ENCODE peak calls at places on chromosome 9, in four cellular contexts. One of them, this sample, is unnamed.

GRCh38 chr9:106106396-106106795 is 412.1 kb downstream of the TMEM38B start:
- DNase-seq in GM06990: no peak
- DNase-seq in fibroblast of the aortic adventitia: no peak
- DNase-seq in cardiac fibroblast: no peak
- DNase-seq in this sample: no peak

GRCh38 chr9:76560481-76560891 is 101.5 kb downstream of the GCNT1 start:
- DNase-seq in fibroblast of the aortic adventitia: peak
- DNase-seq in cardiac fibroblast: peak
- DNase-seq in GM06990: no peak
- DNase-seq in this sample: peak

GRCh38 chr9:73210886-73211285 is 59.2 kb downstream of the ANXA1 start:
- DNase-seq in GM06990: no peak
- DNase-seq in fibroblast of the aortic adventitia: no peak
- DNase-seq in cardiac fibroblast: no peak
- DNase-seq in this sample: no peak

GRCh38 chr9:136312436-136312835 is 8.5 kb upstream of the CCDC187 start:
- DNase-seq in GM06990: no peak
- DNase-seq in cardiac fibroblast: peak
- DNase-seq in fibroblast of the aortic adventitia: peak
- DNase-seq in this sample: peak

GRCh38 chr9:131668439-131669233 is 71.2 kb downstream of the RAPGEF1 start:
- DNase-seq in GM06990: peak
- DNase-seq in fibroblast of the aortic adventitia: peak
- DNase-seq in cardiac fibroblast: peak
- DNase-seq in this sample: peak

GRCh38 chr9:112505607-112506006 is 19.0 kb downstream of the KIAA1958 start:
- DNase-seq in cardiac fibroblast: no peak
- DNase-seq in fibroblast of the aortic adventitia: no peak
- DNase-seq in GM06990: no peak
- DNase-seq in this sample: no peak

GRCh38 chr9:20319641-20320337 is 302.5 kb downstream of the MLLT3 start:
- DNase-seq in GM06990: no peak
- DNase-seq in fibroblast of the aortic adventitia: peak
- DNase-seq in cardiac fibroblast: peak
- DNase-seq in this sample: peak

GRCh38 chr9:117644607-117645244 is 59.5 kb upstream of the TLR4 start:
- DNase-seq in GM06990: peak
- DNase-seq in cardiac fibroblast: peak
- DNase-seq in fibroblast of the aortic adventitia: peak
- DNase-seq in this sample: peak

GRCh38 chr9:133712221-133713100 is 25.7 kb downstream of the SARDH start:
- DNase-seq in fibroblast of the aortic adventitia: no peak
- DNase-seq in GM06990: no peak
- DNase-seq in cardiac fibroblast: no peak
- DNase-seq in this sample: no peak

GRCh38 chr9:34343605-34344004 is 14.2 kb downstream of the NUDT2 start:
- DNase-seq in fibroblast of the aortic adventitia: no peak
- DNase-seq in GM06990: no peak
- DNase-seq in cardiac fibroblast: no peak
- DNase-seq in this sample: no peak

GRCh38 chr9:127078988-127079387 is 43.4 kb downstream of the ANGPTL2 start:
- DNase-seq in GM06990: no peak
- DNase-seq in cardiac fibroblast: no peak
- DNase-seq in fibroblast of the aortic adventitia: no peak
- DNase-seq in this sample: no peak

GRCh38 chr9:72952914-72953313 is at the start of gene ALDH1A1:
- DNase-seq in GM06990: no peak
- DNase-seq in fibroblast of the aortic adventitia: peak
- DNase-seq in cardiac fibroblast: no peak
- DNase-seq in this sample: no peak

GRCh38 chr9:107266624-107267369 is 16.3 kb upstream of the RAD23B start:
- DNase-seq in cardiac fibroblast: no peak
- DNase-seq in GM06990: no peak
- DNase-seq in fibroblast of the aortic adventitia: no peak
- DNase-seq in this sample: no peak

GRCh38 chr9:36598281-36598680 is 25.6 kb downstream of the MELK start:
- DNase-seq in fibroblast of the aortic adventitia: peak
- DNase-seq in cardiac fibroblast: peak
- DNase-seq in GM06990: no peak
- DNase-seq in this sample: no peak

GRCh38 chr9:76456202-76456926 is 2.6 kb upstream of the GCNT1 start:
- DNase-seq in cardiac fibroblast: peak
- DNase-seq in GM06990: peak
- DNase-seq in fibroblast of the aortic adventitia: peak
- DNase-seq in this sample: peak

GRCh38 chr9:124270504-124271335 is 13.0 kb downstream of the NEK6 start:
- DNase-seq in fibroblast of the aortic adventitia: peak
- DNase-seq in cardiac fibroblast: no peak
- DNase-seq in GM06990: no peak
- DNase-seq in this sample: no peak

GRCh38 chr9:115733318-115733717 is 420.3 kb upstream of the PAPPA start:
- DNase-seq in GM06990: no peak
- DNase-seq in cardiac fibroblast: no peak
- DNase-seq in fibroblast of the aortic adventitia: peak
- DNase-seq in this sample: no peak

GRCh38 chr9:117795271-117795670 is 91.1 kb downstream of the TLR4 start:
- DNase-seq in GM06990: no peak
- DNase-seq in cardiac fibroblast: peak
- DNase-seq in fibroblast of the aortic adventitia: no peak
- DNase-seq in this sample: no peak

GRCh38 chr9:91211414-91211813 is 150.3 kb downstream of the AUH start:
- DNase-seq in GM06990: no peak
- DNase-seq in cardiac fibroblast: no peak
- DNase-seq in fibroblast of the aortic adventitia: no peak
- DNase-seq in this sample: no peak

GRCh38 chr9:6354072-6354686 is 26.0 kb downstream of the TPD52L3 start:
- DNase-seq in GM06990: peak
- DNase-seq in cardiac fibroblast: peak
- DNase-seq in fibroblast of the aortic adventitia: peak
- DNase-seq in this sample: peak

GRCh38 chr9:136881691-136882108 is 4.6 kb upstream of the TRAF2 start:
- DNase-seq in GM06990: peak
- DNase-seq in cardiac fibroblast: no peak
- DNase-seq in fibroblast of the aortic adventitia: peak
- DNase-seq in this sample: peak

GRCh38 chr9:71648453-71648852 is 119.9 kb downstream of the CEMIP2 start:
- DNase-seq in fibroblast of the aortic adventitia: no peak
- DNase-seq in GM06990: no peak
- DNase-seq in cardiac fibroblast: no peak
- DNase-seq in this sample: no peak

GRCh38 chr9:86096382-86096781 is 3.0 kb downstream of the GOLM1 start:
- DNase-seq in GM06990: no peak
- DNase-seq in fibroblast of the aortic adventitia: peak
- DNase-seq in cardiac fibroblast: peak
- DNase-seq in this sample: peak

GRCh38 chr9:69149321-69149807 is 24.7 kb upstream of the TJP2 start:
- DNase-seq in cardiac fibroblast: peak
- DNase-seq in GM06990: no peak
- DNase-seq in fibroblast of the aortic adventitia: peak
- DNase-seq in this sample: peak

GRCh38 chr9:19429590-19429989 is 20.8 kb downstream of the ACER2 start:
- DNase-seq in cardiac fibroblast: no peak
- DNase-seq in fibroblast of the aortic adventitia: peak
- DNase-seq in GM06990: no peak
- DNase-seq in this sample: peak

GRCh38 chr9:94859226-94859625 is 132.7 kb downstream of the AOPEP start:
- DNase-seq in GM06990: no peak
- DNase-seq in cardiac fibroblast: no peak
- DNase-seq in fibroblast of the aortic adventitia: no peak
- DNase-seq in this sample: no peak

GRCh38 chr9:2764371-2764770 is 47.1 kb downstream of the KCNV2 start:
- DNase-seq in fibroblast of the aortic adventitia: no peak
- DNase-seq in GM06990: no peak
- DNase-seq in cardiac fibroblast: no peak
- DNase-seq in this sample: peak

GRCh38 chr9:122403381-122404002 is 32.7 kb downstream of the PTGS1 start:
- DNase-seq in cardiac fibroblast: peak
- DNase-seq in fibroblast of the aortic adventitia: peak
- DNase-seq in GM06990: no peak
- DNase-seq in this sample: no peak

GRCh38 chr9:6557883-6558282 is 87.6 kb downstream of the GLDC start:
- DNase-seq in fibroblast of the aortic adventitia: no peak
- DNase-seq in GM06990: no peak
- DNase-seq in cardiac fibroblast: no peak
- DNase-seq in this sample: peak

GRCh38 chr9:82115900-82116299 is 127.3 kb downstream of the SPATA31D1 start:
- DNase-seq in fibroblast of the aortic adventitia: no peak
- DNase-seq in GM06990: no peak
- DNase-seq in cardiac fibroblast: no peak
- DNase-seq in this sample: no peak

GRCh38 chr9:4550777-4551476 is 60.7 kb downstream of the SLC1A1 start:
- DNase-seq in fibroblast of the aortic adventitia: peak
- DNase-seq in cardiac fibroblast: peak
- DNase-seq in GM06990: no peak
- DNase-seq in this sample: no peak

GRCh38 chr9:534886-535285 is 306.6 kb upstream of the DMRT1 start:
- DNase-seq in GM06990: no peak
- DNase-seq in cardiac fibroblast: no peak
- DNase-seq in fibroblast of the aortic adventitia: no peak
- DNase-seq in this sample: peak

GRCh38 chr9:99962685-99963261 is 56.3 kb downstream of the STX17 start:
- DNase-seq in cardiac fibroblast: peak
- DNase-seq in GM06990: no peak
- DNase-seq in fibroblast of the aortic adventitia: no peak
- DNase-seq in this sample: peak

GRCh38 chr9:1978941-1979340 is 36.2 kb upstream of the SMARCA2 start:
- DNase-seq in GM06990: no peak
- DNase-seq in cardiac fibroblast: peak
- DNase-seq in fibroblast of the aortic adventitia: peak
- DNase-seq in this sample: peak

GRCh38 chr9:130934246-130934645 is 4.8 kb downstream of the FIBCD1 start:
- DNase-seq in GM06990: no peak
- DNase-seq in fibroblast of the aortic adventitia: no peak
- DNase-seq in cardiac fibroblast: no peak
- DNase-seq in this sample: no peak

GRCh38 chr9:137837345-137838278 is 40.0 kb upstream of the CACNA1B start:
- DNase-seq in cardiac fibroblast: no peak
- DNase-seq in fibroblast of the aortic adventitia: no peak
- DNase-seq in GM06990: no peak
- DNase-seq in this sample: no peak

GRCh38 chr9:124502711-124503702 is 4.2 kb downstream of the NR5A1 start:
- DNase-seq in cardiac fibroblast: no peak
- DNase-seq in fibroblast of the aortic adventitia: no peak
- DNase-seq in GM06990: no peak
- DNase-seq in this sample: peak

GRCh38 chr9:129165198-129165597 is 12.9 kb downstream of the IER5L start:
- DNase-seq in fibroblast of the aortic adventitia: no peak
- DNase-seq in GM06990: no peak
- DNase-seq in cardiac fibroblast: no peak
- DNase-seq in this sample: no peak

This sample was measured in astrocyte of the hippocampus.